ENCODE peak calls at places on chromosomes 16 and 17, in four cellular contexts. A, F, P and T are unnamed samples.

GRCh38 chr16:4053663-4054479 is 62.4 kb downstream of the ADCY9 start:
- DNase-seq in A (no peak), F (peak), P (peak), T (no peak)

GRCh38 chr17:3919123-3919624 is 2.9 kb upstream of the P2RX1 start:
- DNase-seq in A (no peak), F (no peak), P (no peak), T (no peak)

GRCh38 chr16:74747716-74748041 is 26.9 kb downstream of the FA2H start:
- DNase-seq in A (no peak), F (no peak), P (peak), T (no peak)

GRCh38 chr17:57097832-57098421 is 12.9 kb downstream of the AKAP1 start:
- DNase-seq in A (no peak), F (peak), P (no peak), T (no peak)

GRCh38 chr16:86103320-86103719 is 204.4 kb downstream of the IRF8 start:
- DNase-seq in A (no peak), F (no peak), P (peak), T (no peak)

GRCh38 chr16:85126731-85127662 is 14.7 kb upstream of the CIBAR2 start:
- DNase-seq in A (no peak), F (peak), P (no peak), T (no peak)

GRCh38 chr17:45110676-45111611 is 21.4 kb downstream of the PLCD3 start:
- DNase-seq in A (no peak), F (no peak), P (no peak), T (no peak)

GRCh38 chr17:79042421-79043190 is 18.6 kb downstream of the C1QTNF1 start:
- DNase-seq in A (peak), F (peak), P (peak), T (peak)

GRCh38 chr16:86258713-86259112 is 251.6 kb upstream of the FOXF1 start:
- DNase-seq in A (no peak), F (no peak), P (no peak), T (no peak)

GRCh38 chr17:40315678-40316570 is 6.9 kb downstream of the RARA start:
- DNase-seq in A (no peak), F (no peak), P (no peak), T (no peak)

GRCh38 chr17:42617956-42618431 is 8.5 kb downstream of the TUBG1 start:
- DNase-seq in A (no peak), F (no peak), P (no peak), T (peak)

GRCh38 chr17:76905036-76905435 is 36.8 kb downstream of the MGAT5B start:
- DNase-seq in A (no peak), F (no peak), P (no peak), T (no peak)

GRCh38 chr16:10862432-10862831 is 14.6 kb upstream of the CIITA start:
- DNase-seq in A (no peak), F (peak), P (no peak), T (no peak)

GRCh38 chr17:2695961-2696760 is 15.4 kb downstream of the CLUH start:
- DNase-seq in A (no peak), F (no peak), P (peak), T (peak)

GRCh38 chr16:1788708-1789100 is 4.8 kb downstream of the IGFALS start:
- DNase-seq in A (no peak), F (no peak), P (peak), T (no peak)

GRCh38 chr17:27526603-27527002 is 70.4 kb downstream of the KSR1 start:
- DNase-seq in A (peak), F (no peak), P (peak), T (peak)

GRCh38 chr17:21029032-21029431 is 13.8 kb downstream of the USP22 start:
- DNase-seq in A (peak), F (no peak), P (no peak), T (peak)

GRCh38 chr16:53220585-53220984 is 165.8 kb downstream of the CHD9 start:
- DNase-seq in A (no peak), F (no peak), P (no peak), T (no peak)

GRCh38 chr16:71383054-71383773 is 24.7 kb downstream of the CALB2 start:
- DNase-seq in A (no peak), F (no peak), P (no peak), T (no peak)

GRCh38 chr16:8590161-8590688 is at the start of gene TMEM114:
- DNase-seq in A (no peak), F (no peak), P (no peak), T (no peak)

GRCh38 chr17:9928601-9929341 is 23.7 kb upstream of the RCVRN start:
- DNase-seq in A (no peak), F (peak), P (no peak), T (no peak)

GRCh38 chr17:65027305-65027704 is 29.2 kb downstream of the GNA13 start:
- DNase-seq in A (peak), F (peak), P (no peak), T (peak)

GRCh38 chr17:29723283-29724047 is 100.8 kb upstream of the CORO6 start:
- DNase-seq in A (no peak), F (no peak), P (no peak), T (peak)

GRCh38 chr16:70695351-70696070 is 9.7 kb upstream of the MTSS2 start:
- DNase-seq in A (no peak), F (no peak), P (peak), T (no peak)

GRCh38 chr17:50511058-50511457 is 2.8 kb downstream of the MYCBPAP start:
- DNase-seq in A (peak), F (no peak), P (peak), T (peak)

GRCh38 chr17:4899341-4900230 is at the start of gene C17orf107:
- DNase-seq in A (peak), F (peak), P (peak), T (peak)

GRCh38 chr17:68749742-68750562 is 148.8 kb upstream of the FAM20A start:
- DNase-seq in A (no peak), F (no peak), P (no peak), T (no peak)

GRCh38 chr17:45895969-45896793 is 1.8 kb downstream of the MAPT start:
- DNase-seq in A (no peak), F (no peak), P (no peak), T (no peak)

GRCh38 chr16:3088925-3089716 is 10.0 kb downstream of the ZSCAN10 start:
- DNase-seq in A (no peak), F (no peak), P (peak), T (no peak)

GRCh38 chr16:19898924-19899604 is 14.4 kb upstream of the GPRC5B start:
- DNase-seq in A (peak), F (peak), P (no peak), T (peak)